ENCODE peak calls at places on chromosomes 1 and 21, in eight cellular contexts. A is SJCRH30; O is OCI-M1; S is activated naive CD8-positive, alpha-beta T cell treated with anti-CD3 and anti-CD28 coated beads, Interleukin-2, amount 50 U/mL, for 24 hours; V is ovary; Z is cardiac muscle cell; U is foreskin fibroblast; T is NCI-H1694. F is an unnamed sample.

GRCh38 chr1:93625582-93626327 is 55.9 kb downstream of the BCAR3 start:
- DNase-seq in A (no peak), O (no peak), S (no peak), V (no peak), Z (peak; percentile 90), U (peak; percentile 95), T (no peak), F (no peak)

GRCh38 chr1:29811247-29811646 is 574.9 kb downstream of the PTPRU start:
- DNase-seq in A (no peak), O (no peak), S (no peak), V (no peak), Z (no peak), U (no peak), T (no peak), F (no peak)

GRCh38 chr1:89022167-89022959 is at the start of gene GBP3:
- DNase-seq in A (no peak), O (peak; percentile 81), S (no peak), V (no peak), Z (peak; percentile 75), U (peak; percentile 71), T (no peak), F (peak; percentile 24)

GRCh38 chr1:211258756-211259595 is at the start of gene RCOR3:
- DNase-seq in A (peak; percentile 94), O (peak; percentile 97), S (peak; percentile 95), V (peak; percentile 94), Z (peak; percentile 97), U (peak; percentile 97), T (peak; percentile 82), F (peak; percentile 59)

GRCh38 chr1:240878631-240879030 is 266.7 kb upstream of the GREM2 start:
- DNase-seq in A (no peak), O (no peak), S (no peak), V (no peak), Z (no peak), U (peak; percentile 50), T (no peak), F (no peak)

GRCh38 chr1:235074335-235075120 is 54.1 kb downstream of the TOMM20 start:
- DNase-seq in A (peak; percentile 35), O (no peak), S (peak; percentile 62), V (no peak), Z (peak; percentile 49), U (peak; percentile 85), T (peak; percentile 47), F (no peak)

GRCh38 chr1:68321084-68321685 is 88.9 kb upstream of the WLS start:
- DNase-seq in A (peak; percentile 58), O (peak; percentile 9), S (no peak), V (peak; percentile 74), Z (peak; percentile 76), U (peak; percentile 92), T (no peak), F (no peak)

GRCh38 chr1:78009836-78010235 is 5.1 kb downstream of the DNAJB4 start:
- DNase-seq in A (no peak), O (no peak), S (no peak), V (no peak), Z (peak; percentile 61), U (peak; percentile 26), T (no peak), F (no peak)

GRCh38 chr1:226304291-226304955 is 4.5 kb downstream of the LIN9 start:
- DNase-seq in A (no peak), O (no peak), S (no peak), V (no peak), Z (no peak), U (no peak), T (no peak), F (no peak)

GRCh38 chr1:166888710-166889109 is 12.6 kb upstream of the TADA1 start:
- DNase-seq in A (no peak), O (no peak), S (no peak), V (no peak), Z (no peak), U (no peak), T (no peak), F (no peak)

GRCh38 chr1:79188371-79188770 is 181.8 kb upstream of the ADGRL4 start:
- DNase-seq in A (peak; percentile 35), O (peak; percentile 38), S (no peak), V (no peak), Z (peak; percentile 50), U (peak; percentile 72), T (no peak), F (no peak)

GRCh38 chr21:17612023-17612564 is 607 bp downstream of the BTG3 start:
- DNase-seq in A (peak; percentile 46), O (no peak), S (peak; percentile 29), V (peak; percentile 27), Z (peak; percentile 59), U (peak; percentile 60), T (no peak), F (peak; percentile 22)

GRCh38 chr1:152110860-152111514 is 4.3 kb downstream of the TCHH start:
- DNase-seq in A (no peak), O (peak; percentile 20), S (peak; percentile 32), V (no peak), Z (peak; percentile 61), U (peak; percentile 72), T (peak; percentile 50), F (no peak)

GRCh38 chr21:42941696-42942085 is 16.3 kb upstream of the ERVH48-1 start:
- DNase-seq in A (no peak), O (no peak), S (no peak), V (no peak), Z (no peak), U (no peak), T (no peak), F (no peak)

GRCh38 chr1:26350701-26351590 is 3.0 kb downstream of the CRYBG2 start:
- DNase-seq in A (no peak), O (no peak), S (no peak), V (no peak), Z (peak; percentile 30), U (peak; percentile 29), T (no peak), F (no peak)

GRCh38 chr1:226406401-226406881 is 1.5 kb downstream of the PARP1 start:
- DNase-seq in A (peak; percentile 28), O (peak; percentile 83), S (no peak), V (no peak), Z (no peak), U (peak; percentile 42), T (no peak), F (peak; percentile 10)

GRCh38 chr1:45685308-45686080 is 839 bp downstream of the GPBP1L1 start:
- DNase-seq in A (peak; percentile 30), O (peak; percentile 71), S (no peak), V (no peak), Z (no peak), U (peak; percentile 17), T (no peak), F (no peak)

GRCh38 chr1:172833956-172834355 is 175.1 kb downstream of the FASLG start:
- DNase-seq in A (no peak), O (no peak), S (no peak), V (no peak), Z (no peak), U (peak; percentile 50), T (no peak), F (no peak)

GRCh38 chr1:212525479-212526110 is 83.0 kb upstream of the ATF3 start:
- DNase-seq in A (no peak), O (no peak), S (no peak), V (no peak), Z (no peak), U (peak; percentile 30), T (no peak), F (no peak)

GRCh38 chr1:109543283-109543987 is 3.8 kb downstream of the GPR61 start:
- DNase-seq in A (no peak), O (no peak), S (no peak), V (no peak), Z (no peak), U (no peak), T (no peak), F (no peak)

GRCh38 chr21:28066051-28066450 is 926.6 kb downstream of the LTN1 start:
- DNase-seq in A (no peak), O (peak; percentile 57), S (no peak), V (no peak), Z (no peak), U (peak; percentile 41), T (no peak), F (no peak)

GRCh38 chr1:227343201-227343600 is 24.9 kb upstream of the CDC42BPA start:
- DNase-seq in A (no peak), O (no peak), S (no peak), V (no peak), Z (no peak), U (peak; percentile 64), T (no peak), F (no peak)

GRCh38 chr1:248811514-248812490 is 13.9 kb downstream of the SH3BP5L start:
- DNase-seq in A (no peak), O (no peak), S (no peak), V (no peak), Z (no peak), U (peak; percentile 47), T (no peak), F (no peak)

F was measured in epithelial cell of prostate.